ENCODE peak calls at places on chromosomes 13 and 19, in ten cellular contexts. S, J, P, L, I, F, G, T, O and H are unnamed samples.

GRCh38 chr13:34247596-34247995 is 429.6 kb downstream of the RFC3 start:
- DNase-seq in T (no peak), O (no peak), J (no peak), F (no peak), I (no peak), L (no peak), S (no peak), P (no peak), G (no peak), H (no peak)

GRCh38 chr19:31718041-31718440 is 368.8 kb upstream of the TSHZ3 start:
- DNase-seq in F (no peak), P (peak; percentile 3), I (no peak), L (no peak), G (no peak), T (no peak), O (no peak), J (no peak), S (no peak), H (no peak)

GRCh38 chr19:13019330-13019729 is 24.1 kb downstream of the NFIX start:
- DNase-seq in T (no peak), O (no peak), L (no peak), G (no peak), I (no peak), J (no peak), P (no peak), S (no peak), F (no peak), H (no peak)

GRCh38 chr13:70107498-70108271 is at the start of gene ATXN8OS:
- DNase-seq in L (peak; percentile 27), J (no peak), O (no peak), S (no peak), F (no peak), G (peak; percentile 22), T (no peak), I (peak; percentile 73), P (no peak), H (no peak)

GRCh38 chr19:33719366-33720154 is 77.1 kb upstream of the KCTD15 start:
- DNase-seq in F (no peak), I (no peak), T (no peak), P (no peak), L (no peak), O (no peak), S (no peak), G (no peak), J (no peak), H (no peak)

GRCh38 chr19:45130888-45131615 is 29.7 kb downstream of the NKPD1 start:
- DNase-seq in G (no peak), I (no peak), J (no peak), T (peak; percentile 61), P (no peak), F (peak; percentile 9), O (no peak), L (peak; percentile 67), S (no peak), H (no peak)

GRCh38 chr13:45258339-45258685 is 57.5 kb upstream of the KCTD4 start:
- DNase-seq in G (no peak), L (no peak), F (no peak), P (no peak), S (no peak), O (no peak), T (no peak), J (no peak), I (no peak), H (no peak)

GRCh38 chr19:35740108-35740422 is 2.2 kb downstream of the IGFLR1 start:
- DNase-seq in S (no peak), F (no peak), O (no peak), I (no peak), T (no peak), P (no peak), L (no peak), J (no peak), G (no peak), H (no peak)

GRCh38 chr19:2261438-2262172 is 5.4 kb upstream of the JSRP1 start:
- DNase-seq in J (no peak), P (no peak), F (no peak), S (no peak), G (peak; percentile 59), O (no peak), L (peak; percentile 53), I (no peak), T (no peak), H (no peak)

GRCh38 chr13:76019421-76020044 is 383.4 kb downstream of the LMO7 start:
- DNase-seq in T (no peak), L (peak; percentile 59), J (no peak), O (peak; percentile 57), I (peak; percentile 47), S (no peak), G (peak; percentile 32), F (peak; percentile 72), P (no peak), H (no peak)

GRCh38 chr13:107734891-107735620 is 480.3 kb downstream of the LIG4 start:
- DNase-seq in J (no peak), L (no peak), O (no peak), F (no peak), T (peak; percentile 28), P (no peak), G (no peak), S (no peak), I (no peak), H (no peak)

GRCh38 chr13:31172535-31172934 is 10.8 kb upstream of the HSPH1 start:
- DNase-seq in J (peak; percentile 23), T (peak; percentile 88), O (no peak), G (no peak), F (no peak), S (no peak), P (peak; percentile 88), L (no peak), I (no peak), H (no peak)

GRCh38 chr13:39586142-39586541 is 16.9 kb downstream of the LHFPL6 start:
- DNase-seq in G (no peak), T (no peak), O (no peak), F (no peak), L (no peak), J (no peak), P (no peak), I (no peak), S (no peak), H (no peak)

GRCh38 chr19:45777395-45777961 is 4.8 kb downstream of the DMPK start:
- DNase-seq in F (no peak), O (no peak), T (no peak), S (no peak), G (no peak), L (no peak), P (no peak), J (no peak), I (peak; percentile 72), H (no peak)

GRCh38 chr19:33219261-33219812 is 6.3 kb downstream of the SLC7A10 start:
- DNase-seq in L (no peak), J (no peak), I (peak; percentile 51), F (no peak), S (no peak), O (no peak), P (no peak), T (no peak), G (peak; percentile 68), H (no peak)

GRCh38 chr13:33204130-33204927 is 81.2 kb downstream of the STARD13 start:
- DNase-seq in J (peak; percentile 94), I (no peak), S (no peak), O (no peak), F (no peak), T (no peak), G (no peak), P (peak; percentile 98), L (peak; percentile 82), H (no peak)

GRCh38 chr19:49294401-49294800 is 30.6 kb downstream of the SLC6A16 start:
- DNase-seq in I (no peak), T (no peak), G (no peak), J (no peak), S (no peak), P (no peak), O (no peak), L (no peak), F (no peak), H (no peak)

GRCh38 chr19:19686580-19686979 is 17.9 kb downstream of the ZNF101 start:
- DNase-seq in S (no peak), L (no peak), G (no peak), P (no peak), F (no peak), J (no peak), O (no peak), T (no peak), I (no peak), H (no peak)

GRCh38 chr13:26742691-26743358 is 17.8 kb downstream of the GPR12 start:
- DNase-seq in L (no peak), F (no peak), P (no peak), I (peak; percentile 75), G (peak; percentile 28), J (no peak), T (no peak), S (no peak), O (no peak), H (no peak)

GRCh38 chr19:36064829-36065228 is 10.1 kb downstream of the WDR62 start:
- DNase-seq in P (no peak), I (no peak), S (no peak), O (no peak), F (no peak), L (no peak), T (no peak), J (no peak), G (no peak), H (no peak)

GRCh38 chr19:17616961-17617806 is 61.7 kb downstream of the COLGALT1 start:
- DNase-seq in P (no peak), S (no peak), J (no peak), G (peak; percentile 82), T (peak; percentile 81), L (peak; percentile 39), I (no peak), F (no peak), O (peak; percentile 53), H (no peak)

GRCh38 chr13:76610819-76611415 is 275.3 kb downstream of the KCTD12 start:
- DNase-seq in F (no peak), S (no peak), O (no peak), T (no peak), G (no peak), L (no peak), J (no peak), P (no peak), I (no peak), H (no peak)